ENCODE peak calls at places on chromosomes 5 and 9, in ten cellular contexts. C is astrocyte of the cerebellum; E is adrenal gland; I is lung; N is fibroblast of the aortic adventitia; D is fibroblast of lung; B is right lobe of liver; O is CD8-positive, alpha-beta T cell; P is HFF-Myc; U is choroid plexus epithelial cell. H is an unnamed sample.

GRCh38 chr5:130323804-130324454 is 419.7 kb downstream of the CHSY3 start:
- DNase-seq in C (no peak), E (no peak), I (no peak), N (peak), D (peak), B (no peak), O (no peak), P (no peak), U (peak), H (no peak)

GRCh38 chr9:91486699-91487497 is 63.3 kb upstream of the NFIL3 start:
- DNase-seq in C (no peak), E (no peak), I (peak), N (peak), D (peak), B (no peak), O (no peak), P (no peak), U (peak), H (no peak)

GRCh38 chr5:64576241-64576640 is 70.4 kb downstream of the RGS7BP start:
- DNase-seq in C (no peak), E (no peak), I (no peak), N (peak), D (no peak), B (no peak), O (no peak), P (no peak), U (no peak), H (no peak)

GRCh38 chr9:12922209-12922914 is 147.5 kb downstream of the LURAP1L start:
- DNase-seq in C (no peak), E (no peak), I (no peak), N (peak), D (no peak), B (no peak), O (no peak), P (no peak), U (peak), H (no peak)

GRCh38 chr9:79742145-79742820 is 170.5 kb downstream of the TLE4 start:
- DNase-seq in C (peak), E (no peak), I (no peak), N (no peak), D (peak), B (no peak), O (no peak), P (no peak), U (peak), H (no peak)

GRCh38 chr9:108885643-108886348 is 23.7 kb downstream of the ACTL7A start:
- DNase-seq in C (peak), E (peak), I (no peak), N (peak), D (peak), B (no peak), O (no peak), P (peak), U (peak), H (peak)

GRCh38 chr5:151471276-151471675 is 23.9 kb downstream of the SLC36A1 start:
- DNase-seq in C (no peak), E (no peak), I (no peak), N (no peak), D (no peak), B (no peak), O (no peak), P (no peak), U (no peak), H (no peak)

GRCh38 chr9:121649476-121650219 is 1.8 kb upstream of the DAB2IP start:
- DNase-seq in C (no peak), E (no peak), I (no peak), N (no peak), D (no peak), B (no peak), O (no peak), P (no peak), U (no peak), H (no peak)

GRCh38 chr5:52504584-52505240 is 283.0 kb upstream of the ITGA1 start:
- DNase-seq in C (no peak), E (no peak), I (no peak), N (no peak), D (no peak), B (no peak), O (no peak), P (no peak), U (no peak), H (no peak)

GRCh38 chr5:93581738-93582414 is 857 bp upstream of the NR2F1-AS1 start:
- DNase-seq in C (peak), E (peak), I (no peak), N (peak), D (peak), B (no peak), O (no peak), P (no peak), U (peak), H (peak)
- TF ChIP-seq CTCF in C (no peak), E (peak), I (no peak), N (no peak), D (no peak), B (no peak), O (no peak), P (no peak), U (no peak), H (no peak)

GRCh38 chr5:136510481-136510880 is 145.1 kb upstream of the TRPC7 start:
- DNase-seq in C (no peak), E (no peak), I (no peak), N (no peak), D (no peak), B (no peak), O (no peak), P (no peak), U (no peak), H (no peak)

GRCh38 chr5:136511046-136511445 is 145.7 kb upstream of the TRPC7 start:
- DNase-seq in C (no peak), E (no peak), I (no peak), N (no peak), D (no peak), B (no peak), O (no peak), P (no peak), U (no peak), H (no peak)

GRCh38 chr5:136501133-136501532 is 135.8 kb upstream of the TRPC7 start:
- DNase-seq in C (no peak), E (no peak), I (no peak), N (no peak), D (no peak), B (no peak), O (no peak), P (no peak), U (no peak), H (no peak)

DNA sequence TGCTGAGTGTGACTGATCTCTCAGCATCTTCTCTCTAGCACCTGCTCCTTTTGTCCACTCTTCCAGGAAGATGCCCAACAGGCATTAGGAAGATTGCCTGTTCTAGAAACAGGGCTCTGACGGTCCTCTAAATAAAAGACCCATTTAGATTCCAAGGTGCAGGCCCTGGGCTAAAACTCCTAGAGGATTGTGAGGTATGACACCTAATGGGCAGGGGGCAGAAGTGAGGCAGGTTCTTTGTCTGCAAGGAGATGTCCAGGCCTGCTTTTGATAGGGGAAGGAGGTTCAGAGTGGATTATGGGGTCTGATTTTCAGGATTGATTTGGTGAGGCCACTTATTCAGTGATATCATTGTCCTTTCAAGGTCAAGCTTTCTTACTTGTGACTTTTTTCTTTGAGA is 140.8 kb upstream of the TRPC7 start:
- DNase-seq in C (no peak), E (no peak), I (no peak), N (no peak), D (no peak), B (no peak), O (no peak), P (no peak), U (no peak), H (no peak)
- H3K4me3 ChIP-seq in C (no peak), E (no peak), I (no peak), N (no peak), D (no peak), B (no peak), O (no peak), P (no peak), U (no peak), H (no peak)

DNA sequence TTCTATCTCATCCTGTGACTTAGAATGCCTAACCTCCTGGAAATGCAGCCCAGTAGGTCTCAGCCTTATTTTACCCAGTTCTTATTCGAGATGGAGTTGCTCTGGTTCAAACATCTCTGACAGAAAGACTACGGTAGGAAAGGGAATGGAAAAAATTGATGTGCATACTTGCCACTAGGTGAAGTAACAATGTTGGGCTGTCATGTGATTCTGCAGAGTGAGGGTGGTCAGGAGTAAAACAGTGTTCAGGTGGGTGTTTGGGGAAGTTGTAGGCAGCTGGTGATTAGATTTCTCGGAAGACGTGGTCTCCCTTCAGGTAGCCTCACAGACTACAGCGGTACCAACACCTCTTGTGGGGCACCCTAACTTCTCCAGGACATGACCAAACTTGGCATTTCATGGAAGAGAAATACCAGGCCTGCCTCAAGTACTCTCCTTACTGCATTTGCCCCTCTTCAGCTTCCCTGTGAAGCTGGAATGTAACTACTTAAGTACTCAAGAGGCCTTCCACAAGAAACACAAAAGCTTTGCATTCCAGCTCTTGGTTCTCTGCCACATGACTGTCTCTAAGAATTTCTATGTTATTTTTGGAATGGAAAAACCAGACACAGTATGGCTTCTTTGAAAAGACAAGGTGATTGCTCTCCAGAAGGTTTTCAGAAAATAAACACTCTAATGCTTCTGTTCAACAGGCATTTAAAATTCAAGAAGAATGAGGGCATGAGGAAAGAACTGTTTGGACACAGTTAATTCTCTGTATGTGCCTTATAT is 17.4 kb upstream of the ENTREP1 start:
- DNase-seq in C (peak), E (no peak), I (peak), N (peak), D (no peak), B (no peak), O (no peak), P (no peak), U (peak), H (peak)
- TF ChIP-seq CTCF in C (peak), E (no peak), I (no peak), N (no peak), D (no peak), B (no peak), O (no peak), P (no peak), U (no peak), H (no peak)

GRCh38 chr9:631596-631995 is 209.9 kb upstream of the DMRT1 start:
- DNase-seq in C (peak), E (no peak), I (no peak), N (no peak), D (no peak), B (no peak), O (no peak), P (no peak), U (no peak), H (no peak)
- H3K4me3 ChIP-seq in C (no peak), E (no peak), I (no peak), N (no peak), D (no peak), B (no peak), O (no peak), P (no peak), U (no peak), H (no peak)

DNA sequence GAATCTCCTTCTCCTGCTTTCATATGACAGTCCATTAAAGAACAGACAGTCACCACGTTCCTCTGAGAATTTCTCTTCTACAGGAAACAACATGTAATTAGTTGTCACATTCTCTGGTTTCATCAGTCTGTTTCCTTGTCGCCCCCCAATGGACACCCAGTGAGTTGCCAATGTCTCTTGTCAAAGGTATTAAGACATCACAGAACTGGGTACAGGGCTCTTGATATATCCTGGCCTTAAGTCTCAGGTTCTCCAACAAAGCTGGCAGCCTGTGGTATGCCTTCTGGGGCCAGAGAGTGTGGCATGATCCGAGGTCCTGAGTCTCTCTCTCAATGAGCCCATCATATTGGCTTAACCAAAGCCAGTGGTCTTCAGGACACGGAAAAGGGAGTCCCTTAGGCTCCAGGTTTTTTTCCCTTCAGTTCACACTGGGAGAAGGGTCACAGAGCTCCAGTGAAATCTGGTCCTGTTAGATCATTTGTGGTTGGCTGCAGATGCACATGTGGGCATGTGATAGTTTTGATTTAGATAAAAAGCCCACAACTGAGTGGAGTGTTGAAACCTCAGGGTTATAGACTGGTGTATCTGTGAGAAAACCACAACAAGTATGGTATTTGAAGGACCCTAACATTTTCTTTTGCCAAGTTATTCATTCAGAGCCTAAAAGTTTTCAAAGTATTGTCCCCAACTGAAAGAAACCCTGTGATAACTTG is 46.9 kb downstream of the PRLR start:
- DNase-seq in C (peak), E (no peak), I (peak), N (peak), D (peak), B (no peak), O (no peak), P (peak), U (peak), H (no peak)
- TF ChIP-seq CTCF in C (peak), E (peak), I (no peak), N (peak), D (peak), B (peak), O (no peak), P (peak), U (peak), H (peak)

DNA sequence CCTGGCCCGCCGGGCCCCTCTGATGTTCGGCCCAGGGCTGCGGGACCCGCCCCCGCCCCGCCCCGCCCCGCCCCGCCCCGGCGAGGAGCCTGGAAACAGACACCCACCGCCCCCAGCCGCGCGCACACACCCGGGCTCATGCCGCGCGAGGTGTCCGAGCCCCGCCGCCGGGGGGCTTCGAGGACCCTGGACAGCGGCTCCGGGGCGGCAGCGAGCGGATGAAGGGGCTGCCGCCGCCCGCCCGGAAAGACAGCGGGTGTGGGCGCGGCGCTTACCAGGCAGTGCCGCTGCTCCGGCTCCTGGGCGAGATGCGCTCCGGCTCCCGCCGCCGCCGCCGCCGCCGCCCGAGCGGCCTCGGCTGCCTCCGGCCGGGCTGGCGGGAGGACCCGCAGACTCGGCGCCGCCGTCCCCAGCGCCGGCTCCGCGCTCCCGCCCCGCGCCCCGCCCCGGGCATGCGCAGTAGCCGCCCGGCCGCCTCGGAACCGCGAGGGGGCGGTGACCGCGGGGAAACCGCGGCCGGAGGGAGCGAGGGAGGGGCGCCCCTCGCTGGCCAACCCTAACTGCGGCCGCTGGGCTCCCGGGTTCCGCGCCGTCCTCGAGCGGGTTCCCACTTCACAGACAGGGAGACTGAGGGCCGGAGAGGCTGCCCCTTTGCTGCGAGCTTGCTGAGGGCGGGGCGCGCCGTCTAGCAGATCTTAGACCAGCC is at the start of gene GPRIN1:
- DNase-seq in C (no peak), E (peak), I (peak), N (peak), D (peak), B (no peak), O (peak), P (no peak), U (peak), H (no peak)
- H3K4me3 ChIP-seq in C (peak), E (peak), I (peak), N (peak), D (peak), B (peak), O (peak), P (peak), U (peak), H (peak)

GRCh38 chr5:68659876-68660275 is 433.9 kb upstream of the SLC30A5 start:
- DNase-seq in C (no peak), E (no peak), I (no peak), N (no peak), D (no peak), B (no peak), O (no peak), P (no peak), U (no peak), H (no peak)

GRCh38 chr5:68662804-68663307 is 431.0 kb upstream of the SLC30A5 start:
- DNase-seq in C (no peak), E (no peak), I (no peak), N (peak), D (peak), B (no peak), O (no peak), P (no peak), U (no peak), H (no peak)

GRCh38 chr5:68658810-68659372 is 434.9 kb upstream of the SLC30A5 start:
- DNase-seq in C (no peak), E (no peak), I (no peak), N (no peak), D (no peak), B (no peak), O (no peak), P (no peak), U (no peak), H (no peak)

GRCh38 chr5:68656936-68657857 is 436.6 kb upstream of the SLC30A5 start:
- DNase-seq in C (no peak), E (no peak), I (no peak), N (peak), D (peak), B (no peak), O (no peak), P (no peak), U (no peak), H (no peak)

DNA sequence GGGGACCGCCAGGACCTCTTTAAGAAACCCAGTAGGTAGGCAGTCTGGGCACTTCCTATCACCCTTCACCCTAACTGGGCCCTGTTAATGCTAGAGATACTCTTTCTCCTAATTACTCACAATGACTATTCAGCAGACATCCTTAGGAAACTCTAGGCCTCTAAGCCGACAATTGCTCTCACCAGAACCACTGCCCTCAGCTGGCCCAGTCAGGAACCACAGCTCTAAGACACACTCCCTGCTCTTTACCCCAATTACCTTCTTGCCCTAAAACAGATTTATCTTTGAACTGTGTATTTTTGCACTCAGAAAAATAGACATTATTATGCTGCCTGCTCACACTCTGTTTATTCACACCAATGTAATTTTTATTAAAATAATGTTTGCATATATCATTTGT is 432.6 kb upstream of the SLC30A5 start:
- DNase-seq in C (no peak), E (no peak), I (no peak), N (no peak), D (peak), B (no peak), O (no peak), P (no peak), U (peak), H (no peak)
- TF ChIP-seq CTCF in C (peak), E (peak), I (no peak), N (peak), D (peak), B (peak), O (no peak), P (peak), U (peak), H (peak)

DNA sequence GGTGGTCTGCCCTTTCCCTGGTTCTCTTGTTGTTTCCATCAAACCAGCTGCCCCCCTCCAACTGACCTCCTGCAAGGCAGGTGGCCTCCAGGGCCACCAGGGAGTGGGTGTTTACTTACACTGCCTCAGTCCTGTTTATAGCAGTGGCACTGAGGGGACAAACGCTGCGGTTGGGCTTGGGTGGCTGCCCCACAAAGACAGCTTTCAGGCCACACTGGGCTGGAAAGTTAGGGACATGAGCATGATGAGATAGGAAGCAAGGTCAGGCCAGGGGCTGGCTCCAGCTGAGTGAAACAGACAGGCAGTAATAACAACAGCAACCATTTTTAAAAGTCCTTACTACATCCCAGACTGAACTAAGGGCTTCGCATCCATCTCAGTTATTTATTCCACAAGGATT is 20.6 kb downstream of the BOD1 start:
- DNase-seq in C (no peak), E (no peak), I (no peak), N (no peak), D (no peak), B (no peak), O (no peak), P (no peak), U (no peak), H (no peak)
- H3K4me3 ChIP-seq in C (no peak), E (no peak), I (no peak), N (no peak), D (no peak), B (no peak), O (no peak), P (no peak), U (no peak), H (no peak)

DNA sequence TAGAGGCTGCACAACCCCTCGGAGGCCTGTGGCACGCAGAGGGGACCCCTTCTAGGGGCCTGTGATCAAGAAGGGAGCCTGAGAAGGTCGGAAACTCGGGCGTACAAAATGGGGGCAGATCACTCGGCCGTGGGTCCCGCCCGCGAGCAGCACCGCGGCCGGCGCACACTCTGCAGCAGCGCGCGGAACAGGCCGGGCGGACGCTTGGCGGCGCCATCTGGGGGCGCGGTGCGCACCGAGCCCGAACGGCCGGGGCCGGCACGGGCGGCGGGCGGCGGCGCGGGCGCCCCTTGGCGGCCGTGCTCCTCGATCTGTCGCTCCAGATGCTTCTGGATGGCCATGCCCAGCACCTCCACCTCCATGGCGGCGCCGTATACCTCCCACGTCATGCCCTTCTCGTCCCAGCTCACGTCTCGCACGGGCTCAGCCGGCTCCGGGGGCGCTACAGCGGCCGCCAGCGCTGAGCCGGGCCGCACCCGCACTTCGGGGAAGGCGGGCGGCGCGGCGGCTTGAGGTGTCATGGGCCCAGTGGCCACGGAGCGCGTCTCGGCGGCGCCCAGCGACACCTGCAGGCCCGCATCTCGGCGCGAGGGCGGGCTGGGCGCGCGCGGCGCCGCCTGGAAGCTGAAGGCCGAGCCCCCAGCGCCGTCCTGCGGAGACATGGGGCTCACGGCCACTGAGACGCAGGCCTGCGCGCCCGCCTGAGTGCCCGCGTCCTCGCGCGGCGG is 13.1 kb downstream of the GPRIN1 start:
- DNase-seq in C (no peak), E (peak), I (no peak), N (no peak), D (peak), B (peak), O (peak), P (no peak), U (peak), H (no peak)
- TF ChIP-seq CTCF in C (no peak), E (no peak), I (no peak), N (no peak), D (peak), B (peak), O (no peak), P (no peak), U (peak), H (no peak)

H was measured in AG04450.